ENCODE peak calls at places on chromosome 1, in seven cellular contexts. E, U, N, M, Y, B and K are unnamed samples.

GRCh38 chr1:162612606-162613400 is 19.5 kb upstream of the DDR2 start:
- DNase-seq in E (no peak), U (no peak), B (no peak), N (no peak), M (no peak), Y (peak; percentile 34), K (peak; percentile 21)

GRCh38 chr1:228647523-228648444 is 87.5 kb upstream of the RHOU start:
- DNase-seq in M (peak; percentile 42), B (no peak), E (peak; percentile 67), U (peak; percentile 78), Y (no peak), N (peak; percentile 38), K (peak; percentile 54)

GRCh38 chr1:98516306-98516705 is 145.2 kb upstream of the SNX7 start:
- DNase-seq in E (no peak), N (no peak), B (no peak), U (no peak), M (no peak), Y (no peak), K (no peak)

GRCh38 chr1:184660462-184661191 is 94.0 kb downstream of the EDEM3 start:
- DNase-seq in E (no peak), B (no peak), N (no peak), Y (no peak), U (no peak), M (no peak), K (no peak)

GRCh38 chr1:181485276-181486097 is 2.2 kb downstream of the CACNA1E start:
- DNase-seq in E (no peak), Y (no peak), N (no peak), B (no peak), M (no peak), U (no peak), K (peak; percentile 52)

GRCh38 chr1:98761238-98761637 is 99.7 kb downstream of the SNX7 start:
- DNase-seq in N (no peak), U (no peak), M (no peak), Y (no peak), B (no peak), E (no peak), K (no peak)

GRCh38 chr1:204041232-204041767 is 31.6 kb upstream of the SOX13 start:
- DNase-seq in M (no peak), E (peak; percentile 61), N (no peak), U (no peak), B (no peak), Y (no peak), K (peak; percentile 79)

GRCh38 chr1:208486677-208487076 is 242.5 kb upstream of the PLXNA2 start:
- DNase-seq in E (no peak), U (no peak), Y (no peak), N (no peak), B (no peak), M (no peak), K (no peak)

GRCh38 chr1:41791667-41792484 is 126.8 kb downstream of the HIVEP3 start:
- DNase-seq in E (no peak), M (no peak), N (no peak), Y (no peak), U (no peak), B (no peak), K (no peak)

GRCh38 chr1:79497193-79497773 is 490.8 kb upstream of the ADGRL4 start:
- DNase-seq in Y (peak; percentile 47), N (no peak), M (no peak), B (no peak), U (peak; percentile 10), E (no peak), K (no peak)

GRCh38 chr1:246398126-246398813 is 108.8 kb downstream of the SMYD3 start:
- DNase-seq in N (no peak), B (no peak), Y (no peak), U (no peak), M (no peak), E (no peak), K (no peak)

GRCh38 chr1:246404078-246404477 is 103.0 kb downstream of the SMYD3 start:
- DNase-seq in U (no peak), N (no peak), M (no peak), B (no peak), E (no peak), Y (no peak), K (no peak)
- TF ChIP-seq POLR2A in U (no peak), N (no peak), M (no peak), B (no peak), E (no peak), Y (no peak), K (no peak)

GRCh38 chr1:234868296-234869147 is 258.5 kb upstream of the IRF2BP2 start:
- DNase-seq in B (no peak), U (no peak), E (no peak), N (no peak), M (no peak), Y (no peak), K (no peak)
- H3K4me1 ChIP-seq in B (peaks cover 10% of the 10 kb centered on the region), U (peaks cover 5% of the 10 kb centered on the region), E (peaks cover 16% of the 10 kb centered on the region), N (peaks cover 5% of the 10 kb centered on the region), M (no peaks in the 10 kb centered on the region), Y (peaks cover 8% of the 10 kb centered on the region), K (peaks cover 6% of the 10 kb centered on the region)

GRCh38 chr1:56648546-56648945 is 3.4 kb downstream of the PRKAA2 start:
- DNase-seq in M (no peak), E (no peak), N (no peak), U (no peak), Y (no peak), B (no peak), K (no peak)
- H3K27ac ChIP-seq in M (no peak overlapping the region), E (peak overlapping the region; percentile 31), N (no peak overlapping the region), U (no peak overlapping the region), Y (no peak overlapping the region), B (no peak overlapping the region), K (no peak overlapping the region)

DNA sequence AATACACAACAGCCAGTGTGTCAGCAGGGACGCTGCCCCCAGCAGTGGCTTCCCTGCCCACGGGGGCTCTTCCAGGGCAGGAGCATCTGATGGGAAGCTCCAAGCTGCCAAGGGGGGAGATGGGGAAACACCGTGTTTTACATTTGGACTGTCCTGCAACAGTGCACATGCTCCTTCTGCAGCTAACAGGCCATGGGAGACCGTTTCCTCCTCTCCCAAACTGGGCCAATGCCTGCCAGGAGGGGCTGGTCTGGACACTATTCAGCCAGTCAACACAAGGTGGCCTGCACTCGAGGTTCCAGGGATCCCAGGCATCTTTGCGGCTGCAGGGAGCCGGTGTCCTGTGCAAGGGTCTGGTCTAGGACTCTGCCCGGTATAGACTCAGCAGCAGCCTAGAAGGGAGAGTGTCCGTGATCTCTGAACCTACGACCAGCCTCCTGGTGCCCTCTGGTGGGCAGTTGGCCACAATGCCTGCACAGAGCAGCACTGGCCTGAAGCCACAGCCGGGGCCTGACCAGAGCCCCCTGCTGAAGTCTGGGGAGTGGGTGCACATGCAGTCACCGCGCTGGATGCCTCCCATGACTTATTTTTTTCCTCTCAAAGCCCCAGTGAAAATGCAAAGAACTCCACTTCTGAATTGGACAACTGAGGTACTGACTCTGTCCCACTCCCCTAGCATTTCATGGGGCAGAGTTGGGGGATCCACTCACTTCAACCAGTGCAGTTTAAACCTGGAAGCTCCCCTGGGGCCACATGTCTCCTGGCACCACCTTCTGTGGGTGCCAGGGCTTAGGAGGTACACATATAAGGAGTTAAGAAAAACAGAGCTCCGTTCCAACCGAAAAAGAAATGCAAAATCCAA is 33.3 kb downstream of the RCC2 start:
- DNase-seq in U (peak; percentile 22), M (peak; percentile 34), E (peak; percentile 79), B (no peak), Y (peak; percentile 44), N (peak; percentile 68), K (peak; percentile 57)
- TF ChIP-seq POLR2A in U (no peak), M (no peak), E (no peak), B (no peak), Y (no peak), N (no peak), K (no peak)

GRCh38 chr1:28241633-28242241 is 5.8 kb downstream of the ATP5IF1 start:
- DNase-seq in Y (no peak), B (no peak), U (no peak), M (peak; percentile 64), N (no peak), E (no peak), K (no peak)
- H3K4me1 ChIP-seq in Y (peaks cover 2% of the 10 kb centered on the region), B (peaks cover 10% of the 10 kb centered on the region), U (peaks cover 5% of the 10 kb centered on the region), M (peaks cover 5% of the 10 kb centered on the region), N (peaks cover 25% of the 10 kb centered on the region), E (peaks cover 12% of the 10 kb centered on the region), K (peaks cover 22% of the 10 kb centered on the region)

GRCh38 chr1:92968138-92969032 is 7.1 kb upstream of the DIPK1A start:
- DNase-seq in Y (no peak), U (peak; percentile 42), N (no peak), E (no peak), B (no peak), M (no peak), K (no peak)
- H3K27ac ChIP-seq in Y (no peak overlapping the region), U (no peak overlapping the region), N (no peak overlapping the region), E (no peak overlapping the region), B (no peak overlapping the region), M (no peak overlapping the region), K (no peak overlapping the region)

DNA sequence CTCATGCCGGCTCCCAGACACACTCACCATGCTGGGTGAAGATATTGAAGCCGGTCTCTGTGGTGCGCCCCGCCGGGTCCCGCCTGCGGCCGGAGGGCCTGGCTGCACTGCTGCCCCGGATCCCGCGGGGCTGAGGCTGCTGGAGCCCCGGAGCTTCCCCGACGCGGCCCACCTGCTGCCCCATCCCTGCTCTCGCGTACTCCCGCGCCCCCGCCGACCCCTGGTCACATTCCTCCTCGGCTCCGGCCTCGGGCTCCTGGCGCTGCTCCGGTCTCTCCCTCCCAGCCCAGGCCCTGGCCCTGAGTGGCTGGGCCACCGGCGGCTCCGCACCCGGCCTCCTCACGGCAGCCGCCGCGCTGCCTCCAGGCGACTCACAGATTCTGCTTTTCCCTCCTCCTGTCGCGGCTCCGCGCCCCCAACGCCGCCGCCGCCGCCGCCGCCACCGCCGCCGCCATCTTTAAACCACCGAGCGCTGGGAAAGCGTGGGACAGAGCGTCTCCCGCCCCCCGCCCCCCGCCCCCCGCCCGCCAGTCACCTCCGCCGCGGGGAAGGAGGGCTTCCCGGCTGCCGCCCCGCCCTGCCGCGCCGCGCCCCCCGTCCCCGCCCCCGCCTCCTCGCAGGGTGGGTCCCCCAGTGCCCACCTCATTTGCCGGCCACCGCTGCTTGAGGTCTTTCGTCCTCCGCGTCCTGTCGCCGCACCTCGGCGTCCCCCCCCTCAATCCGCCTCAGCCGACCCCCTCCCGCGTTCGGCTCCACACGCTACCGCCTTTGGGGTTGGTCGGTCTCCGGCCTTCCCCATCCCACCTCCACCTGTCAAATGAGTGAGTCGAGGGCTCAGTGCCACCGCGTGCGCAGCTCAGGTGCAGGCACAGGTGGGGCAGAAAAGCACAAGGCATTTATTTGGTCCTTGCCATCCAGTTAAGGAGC is at the start of gene ABL2:
- DNase-seq in B (no peak), Y (no peak), U (peak; percentile 31), N (peak; percentile 58), E (peak; percentile 73), M (peak; percentile 19), K (peak; percentile 64)
- TF ChIP-seq POLR2A in B (no peak), Y (no peak), U (no peak), N (no peak), E (no peak), M (no peak), K (no peak)

DNA sequence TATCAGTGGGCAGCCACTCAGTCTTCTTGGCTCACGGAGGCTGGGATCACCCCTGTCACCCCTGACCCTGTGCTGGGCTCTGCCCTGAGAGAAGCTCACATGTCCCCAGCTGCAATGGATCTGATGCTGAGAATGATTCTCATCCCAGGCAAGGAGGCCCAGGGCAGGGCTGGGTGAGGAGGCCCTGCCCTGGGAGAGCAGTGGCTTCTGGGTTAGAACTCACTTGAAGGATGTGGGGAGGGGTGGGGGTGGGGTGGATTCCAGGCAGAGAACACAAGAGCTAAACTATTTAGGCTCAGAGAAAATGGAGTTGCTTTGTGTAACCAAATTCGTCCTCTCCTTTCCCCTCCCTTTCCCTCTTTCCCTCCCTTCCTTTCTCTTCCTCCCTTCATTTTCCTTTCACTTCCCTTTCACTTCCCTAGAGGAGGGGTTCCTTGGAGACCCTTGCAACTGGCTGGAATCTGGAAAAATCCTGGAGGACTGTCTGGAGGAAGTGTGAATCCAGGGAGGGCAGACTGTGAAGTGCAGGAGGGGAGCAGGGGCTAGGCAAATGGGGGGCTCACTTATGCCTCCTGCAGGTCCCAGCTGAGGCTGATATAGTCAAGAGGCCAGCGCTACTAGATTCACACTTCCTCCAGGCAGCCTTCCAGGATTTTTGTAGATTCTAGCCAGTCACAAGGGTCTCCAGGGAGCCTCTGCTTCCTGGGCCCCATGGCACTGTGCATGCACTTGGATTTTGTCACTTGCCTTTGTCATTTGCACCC is 47.0 kb downstream of the IGSF21 start:
- DNase-seq in Y (no peak), E (no peak), N (no peak), M (no peak), U (no peak), B (no peak), K (no peak)
- H3K4me1 ChIP-seq in Y (no peaks in the 10 kb centered on the region), E (no peaks in the 10 kb centered on the region), N (no peaks in the 10 kb centered on the region), M (no peaks in the 10 kb centered on the region), U (no peaks in the 10 kb centered on the region), B (no peaks in the 10 kb centered on the region), K (no peaks in the 10 kb centered on the region)